ENCODE peak calls at places on chromosomes 13 and 19, in five cellular contexts. One of them, this sample, is unnamed.
A peak's percentile ranks its signal among the peaks of the same experiment; 100 is the strongest.

GRCh38 chr19:48900477-48901452 is 653 bp downstream of the NUCB1 start:
- DNase-seq in H1: no peak
- DNase-seq in HCT116: no peak
- DNase-seq in GM12878: no peak
- DNase-seq in HepG2: peak; percentile 29
- DNase-seq in this sample: peak; percentile 56

GRCh38 chr19:46716013-46716671 is 772 bp downstream of the PRKD2 start:
- DNase-seq in GM12878: no peak
- DNase-seq in H1: no peak
- DNase-seq in HCT116: no peak
- DNase-seq in HepG2: no peak
- DNase-seq in this sample: peak; percentile 44

GRCh38 chr19:18895828-18896341 is at the start of gene CERS1:
- DNase-seq in HepG2: no peak
- DNase-seq in H1: no peak
- DNase-seq in GM12878: no peak
- DNase-seq in HCT116: no peak
- DNase-seq in this sample: peak; percentile 90

GRCh38 chr19:4423727-4424126 is 21.3 kb downstream of the CHAF1A start:
- DNase-seq in GM12878: no peak
- DNase-seq in HCT116: no peak
- DNase-seq in HepG2: no peak
- DNase-seq in H1: no peak
- DNase-seq in this sample: no peak

GRCh38 chr19:16061943-16062342 is 14.4 kb upstream of the TPM4 start:
- DNase-seq in HCT116: no peak
- DNase-seq in HepG2: no peak
- DNase-seq in GM12878: no peak
- DNase-seq in H1: no peak
- DNase-seq in this sample: no peak

GRCh38 chr19:15250635-15250993 is 18.4 kb upstream of the EPHX3 start:
- DNase-seq in HCT116: no peak
- DNase-seq in H1: no peak
- DNase-seq in HepG2: no peak
- DNase-seq in GM12878: no peak
- DNase-seq in this sample: no peak

GRCh38 chr13:21670883-21671792 is at the start of gene FGF9:
- DNase-seq in HCT116: peak; percentile 75
- DNase-seq in GM12878: peak; percentile 7
- DNase-seq in H1: no peak
- DNase-seq in HepG2: peak; percentile 31
- DNase-seq in this sample: peak; percentile 78

GRCh38 chr13:49652691-49653305 is 24.5 kb downstream of the ARL11 start:
- DNase-seq in H1: no peak
- DNase-seq in HCT116: peak; percentile 26
- DNase-seq in HepG2: peak; percentile 70
- DNase-seq in GM12878: no peak
- DNase-seq in this sample: peak; percentile 58

GRCh38 chr13:20231839-20232555 is at the start of gene GJB6:
- DNase-seq in GM12878: no peak
- DNase-seq in H1: peak; percentile 5
- DNase-seq in HepG2: no peak
- DNase-seq in HCT116: no peak
- DNase-seq in this sample: no peak

GRCh38 chr13:24747248-24748151 is 16.5 kb upstream of the RNF17 start:
- DNase-seq in HCT116: no peak
- DNase-seq in GM12878: no peak
- DNase-seq in H1: no peak
- DNase-seq in HepG2: no peak
- DNase-seq in this sample: no peak

GRCh38 chr19:1154731-1155351 is 19.2 kb downstream of the SBNO2 start:
- DNase-seq in HCT116: no peak
- DNase-seq in GM12878: no peak
- DNase-seq in HepG2: peak; percentile 67
- DNase-seq in H1: no peak
- DNase-seq in this sample: no peak

GRCh38 chr13:20001351-20001750 is 42.8 kb downstream of the ZMYM2 start:
- DNase-seq in H1: no peak
- DNase-seq in HCT116: no peak
- DNase-seq in GM12878: no peak
- DNase-seq in HepG2: no peak
- DNase-seq in this sample: no peak

GRCh38 chr13:51785592-51786424 is 18.2 kb downstream of the DHRS12 start:
- DNase-seq in HCT116: no peak
- DNase-seq in H1: no peak
- DNase-seq in HepG2: no peak
- DNase-seq in GM12878: no peak
- DNase-seq in this sample: peak; percentile 66

GRCh38 chr19:2616741-2617392 is 85.6 kb downstream of the GNG7 start:
- DNase-seq in HCT116: no peak
- DNase-seq in H1: no peak
- DNase-seq in GM12878: no peak
- DNase-seq in HepG2: peak; percentile 35
- DNase-seq in this sample: no peak

GRCh38 chr13:113449693-113450347 is 3.5 kb downstream of the ADPRHL1 start:
- DNase-seq in HepG2: no peak
- DNase-seq in H1: no peak
- DNase-seq in HCT116: no peak
- DNase-seq in GM12878: no peak
- DNase-seq in this sample: no peak

GRCh38 chr13:73416093-73416492 is 357.3 kb downstream of the KLF5 start:
- DNase-seq in HepG2: no peak
- DNase-seq in H1: no peak
- DNase-seq in HCT116: no peak
- DNase-seq in GM12878: no peak
- DNase-seq in this sample: no peak

GRCh38 chr19:17391371-17392151 is 2.4 kb downstream of the CCDC194 start:
- DNase-seq in HCT116: no peak
- DNase-seq in H1: no peak
- DNase-seq in GM12878: no peak
- DNase-seq in HepG2: no peak
- DNase-seq in this sample: peak; percentile 44

GRCh38 chr13:97222934-97223710 is 989 bp downstream of the MBNL2 start:
- DNase-seq in HepG2: no peak
- DNase-seq in H1: no peak
- DNase-seq in GM12878: no peak
- DNase-seq in HCT116: no peak
- DNase-seq in this sample: no peak
- TF ChIP-seq SRF in HepG2: no peak
- TF ChIP-seq SRF in H1: no peak
- TF ChIP-seq SRF in GM12878: no peak
- TF ChIP-seq SRF in HCT116: no peak
- TF ChIP-seq SRF in this sample: no peak

GRCh38 chr19:21158523-21159135 is 16.8 kb downstream of the ZNF431 start:
- DNase-seq in HepG2: no peak
- DNase-seq in H1: no peak
- DNase-seq in GM12878: no peak
- DNase-seq in HCT116: no peak
- DNase-seq in this sample: no peak
- TF ChIP-seq SRF in HepG2: no peak
- TF ChIP-seq SRF in H1: no peak
- TF ChIP-seq SRF in GM12878: no peak
- TF ChIP-seq SRF in HCT116: no peak
- TF ChIP-seq SRF in this sample: no peak

GRCh38 chr19:13283871-13284270 is 133.7 kb downstream of the IER2 start:
- DNase-seq in HCT116: no peak
- DNase-seq in HepG2: no peak
- DNase-seq in GM12878: no peak
- DNase-seq in H1: no peak
- DNase-seq in this sample: no peak

GRCh38 chr19:13284929-13285928 is 135.0 kb downstream of the IER2 start:
- DNase-seq in HepG2: no peak
- DNase-seq in HCT116: no peak
- DNase-seq in H1: no peak
- DNase-seq in GM12878: no peak
- DNase-seq in this sample: no peak

GRCh38 chr19:13282486-13283065 is 132.4 kb downstream of the IER2 start:
- DNase-seq in H1: no peak
- DNase-seq in GM12878: no peak
- DNase-seq in HepG2: no peak
- DNase-seq in HCT116: no peak
- DNase-seq in this sample: no peak

GRCh38 chr19:13277104-13277809 is 127.0 kb downstream of the IER2 start:
- DNase-seq in HCT116: peak; percentile 80
- DNase-seq in H1: no peak
- DNase-seq in GM12878: peak; percentile 71
- DNase-seq in HepG2: peak; percentile 66
- DNase-seq in this sample: peak; percentile 72

GRCh38 chr19:13281567-13282291 is 131.5 kb downstream of the IER2 start:
- DNase-seq in HepG2: no peak
- DNase-seq in GM12878: no peak
- DNase-seq in HCT116: no peak
- DNase-seq in H1: no peak
- DNase-seq in this sample: no peak
- TF ChIP-seq SRF in HepG2: no peak
- TF ChIP-seq SRF in GM12878: no peak
- TF ChIP-seq SRF in HCT116: no peak
- TF ChIP-seq SRF in H1: no peak
- TF ChIP-seq SRF in this sample: no peak

DNA sequence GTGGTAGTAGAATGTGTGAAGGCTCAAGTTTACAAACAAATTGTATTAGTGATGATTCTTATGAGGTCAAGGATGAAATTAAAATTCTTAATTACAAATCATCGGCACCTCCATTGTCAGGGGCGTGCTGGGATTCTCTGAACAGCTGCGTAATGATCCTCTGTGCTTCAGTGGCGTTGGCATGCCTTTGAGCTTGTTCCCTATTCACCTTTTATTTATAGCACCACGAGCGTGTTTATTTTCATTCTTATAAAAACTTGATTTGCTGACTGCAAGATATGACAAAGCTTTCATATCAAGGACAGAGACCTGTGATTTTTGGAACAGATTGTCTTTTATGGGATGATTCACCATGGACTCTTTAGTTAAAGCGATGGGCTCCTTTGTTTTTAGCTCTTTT is 18.2 kb upstream of the UBL3 start:
- DNase-seq in H1: no peak
- DNase-seq in HepG2: no peak
- DNase-seq in HCT116: no peak
- DNase-seq in GM12878: no peak
- DNase-seq in this sample: no peak
- TF ChIP-seq SRF in H1: no peak
- TF ChIP-seq SRF in HepG2: no peak
- TF ChIP-seq SRF in HCT116: no peak
- TF ChIP-seq SRF in GM12878: no peak
- TF ChIP-seq SRF in this sample: no peak

GRCh38 chr13:106633321-106633720 is 65.4 kb upstream of the ARGLU1 start:
- DNase-seq in HepG2: no peak
- DNase-seq in GM12878: no peak
- DNase-seq in H1: no peak
- DNase-seq in HCT116: no peak
- DNase-seq in this sample: no peak

GRCh38 chr13:106635616-106636015 is 67.7 kb upstream of the ARGLU1 start:
- DNase-seq in HCT116: no peak
- DNase-seq in HepG2: no peak
- DNase-seq in GM12878: no peak
- DNase-seq in H1: no peak
- DNase-seq in this sample: no peak

GRCh38 chr13:106636492-106636891 is 68.6 kb upstream of the ARGLU1 start:
- DNase-seq in GM12878: no peak
- DNase-seq in HepG2: no peak
- DNase-seq in H1: no peak
- DNase-seq in HCT116: no peak
- DNase-seq in this sample: no peak

GRCh38 chr13:106640515-106640914 is 72.6 kb upstream of the ARGLU1 start:
- DNase-seq in HCT116: no peak
- DNase-seq in H1: no peak
- DNase-seq in GM12878: no peak
- DNase-seq in HepG2: no peak
- DNase-seq in this sample: no peak

GRCh38 chr13:106637519-106637918 is 69.6 kb upstream of the ARGLU1 start:
- DNase-seq in GM12878: no peak
- DNase-seq in HCT116: no peak
- DNase-seq in HepG2: no peak
- DNase-seq in H1: no peak
- DNase-seq in this sample: no peak
- TF ChIP-seq SRF in GM12878: no peak
- TF ChIP-seq SRF in HCT116: no peak
- TF ChIP-seq SRF in HepG2: no peak
- TF ChIP-seq SRF in H1: no peak
- TF ChIP-seq SRF in this sample: no peak

This sample was measured in K562.